ENCODE peak calls at places on chromosomes 2 and 18, in five cellular contexts. X is CD8-positive, alpha-beta memory T cell; L is psoas muscle; M is activated CD8-positive, alpha-beta memory T cell treated with anti-CD3 and anti-CD28 coated beads, Interleukin-2, amount 50 U/mL, for 48 hours; K is GM12891. B is an unnamed sample.

GRCh38 chr2:18559531-18559930 is 922 bp downstream of the RDH14 start:
- DNase-seq in X (no peak), L (no peak), M (no peak), K (no peak), B (no peak)

GRCh38 chr2:171227066-171227782 is 66.5 kb upstream of the TLK1 start:
- DNase-seq in X (no peak), L (no peak), M (no peak), K (no peak), B (no peak)

GRCh38 chr2:68167186-68167585 is 9.5 kb downstream of the PNO1 start:
- DNase-seq in X (no peak), L (no peak), M (no peak), K (no peak), B (no peak)

GRCh38 chr2:189613650-189614420 is 33.2 kb upstream of the SLC40A1 start:
- DNase-seq in X (no peak), L (no peak), M (no peak), K (no peak), B (no peak)

GRCh38 chr18:59715966-59716369 is 18.7 kb upstream of the CCBE1 start:
- DNase-seq in X (no peak), L (no peak), M (no peak), K (no peak), B (no peak)

GRCh38 chr2:58984731-58985130 is 743.6 kb upstream of the FANCL start:
- DNase-seq in X (no peak), L (no peak), M (no peak), K (no peak), B (no peak)

GRCh38 chr2:225891013-225891412 is 491.5 kb downstream of the NYAP2 start:
- DNase-seq in X (no peak), L (no peak), M (no peak), K (no peak), B (no peak)

GRCh38 chr2:10007921-10008808 is 35.2 kb upstream of the KLF11 start:
- DNase-seq in X (no peak), L (peak), M (no peak), K (no peak), B (no peak)

GRCh38 chr2:112032615-112033457 is 22.2 kb upstream of the TMEM87B start:
- DNase-seq in X (no peak), L (peak), M (no peak), K (no peak), B (no peak)

GRCh38 chr2:85504434-85505261 is 34.3 kb upstream of the MAT2A start:
- DNase-seq in X (no peak), L (peak), M (no peak), K (no peak), B (no peak)

GRCh38 chr18:78244779-78245178 is 734.8 kb upstream of the SALL3 start:
- DNase-seq in X (no peak), L (no peak), M (no peak), K (no peak), B (no peak)

GRCh38 chr2:7020468-7020867 is 103.3 kb downstream of the RNF144A start:
- DNase-seq in X (no peak), L (no peak), M (no peak), K (no peak), B (no peak)

GRCh38 chr2:10919415-10919775 is 7.7 kb downstream of the KCNF1 start:
- DNase-seq in X (no peak), L (no peak), M (no peak), K (no peak), B (no peak)

GRCh38 chr2:184920451-184920965 is 322.2 kb downstream of the ZNF804A start:
- DNase-seq in X (no peak), L (no peak), M (no peak), K (no peak), B (no peak)

GRCh38 chr2:26692814-26693286 is 328 bp downstream of the KCNK3 start:
- DNase-seq in X (no peak), L (no peak), M (no peak), K (no peak), B (no peak)

GRCh38 chr2:150370600-150370999 is 116.9 kb downstream of the RND3 start:
- DNase-seq in X (no peak), L (no peak), M (no peak), K (no peak), B (no peak)

GRCh38 chr2:9099341-9099751 is 95.9 kb upstream of the MBOAT2 start:
- DNase-seq in X (no peak), L (no peak), M (peak), K (peak), B (peak)

GRCh38 chr2:74205586-74205985 is 7.2 kb downstream of the MTHFD2 start:
- DNase-seq in X (no peak), L (no peak), M (peak), K (no peak), B (no peak)

GRCh38 chr2:84905181-84906107 is at the start of gene TMSB10:
- DNase-seq in X (peak), L (peak), M (peak), K (peak), B (peak)

GRCh38 chr2:239593965-239594771 is 193.3 kb upstream of the HDAC4 start:
- DNase-seq in X (peak), L (no peak), M (peak), K (no peak), B (no peak)

GRCh38 chr2:25362049-25362563 is 20.4 kb upstream of the DNMT3A start:
- DNase-seq in X (peak), L (peak), M (peak), K (peak), B (peak)

GRCh38 chr2:117972466-117973123 is 41.3 kb downstream of the CCDC93 start:
- DNase-seq in X (no peak), L (no peak), M (no peak), K (no peak), B (no peak)

GRCh38 chr18:56374005-56374655 is 264.3 kb downstream of the TXNL1 start:
- DNase-seq in X (no peak), L (no peak), M (no peak), K (no peak), B (no peak)

GRCh38 chr2:54685263-54685775 is 38.1 kb upstream of the EML6 start:
- DNase-seq in X (no peak), L (no peak), M (no peak), K (no peak), B (no peak)

GRCh38 chr2:85278361-85278760 is 49.4 kb downstream of the TGOLN2 start:
- DNase-seq in X (no peak), L (no peak), M (no peak), K (no peak), B (no peak)

GRCh38 chr2:102761763-102762162 is at the start of gene TMEM182:
- DNase-seq in X (no peak), L (peak), M (no peak), K (no peak), B (no peak)

GRCh38 chr2:43013821-43014345 is 212.5 kb downstream of the ZFP36L2 start:
- DNase-seq in X (no peak), L (no peak), M (no peak), K (no peak), B (no peak)

GRCh38 chr2:154577390-154577789 is 121.1 kb upstream of the KCNJ3 start:
- DNase-seq in X (no peak), L (no peak), M (no peak), K (no peak), B (no peak)

B was measured in GM13977.